ENCODE peak calls at places on chromosome 16, in nine cellular contexts. V, X, H, G, A, O, J, I and P are unnamed samples. For H3K4me1 and H3K36me3, the result is how much of the 10 kb centered on the place peaks cover.

GRCh38 chr16:82092711-82093110 is 57.7 kb downstream of the HSD17B2 start:
- DNase-seq in G (no peak), X (no peak), O (no peak), J (no peak), V (no peak), H (no peak), I (no peak), A (no peak), P (no peak)

GRCh38 chr16:72429566-72430160 is 257.7 kb upstream of the PMFBP1 start:
- DNase-seq in H (no peak), A (no peak), I (no peak), X (no peak), V (no peak), J (no peak), O (no peak), G (no peak), P (no peak)

GRCh38 chr16:53837421-53837820 is 133.5 kb downstream of the FTO start:
- DNase-seq in A (no peak), I (no peak), V (no peak), G (no peak), H (no peak), O (no peak), X (no peak), J (no peak), P (no peak)

GRCh38 chr16:71358464-71359031 is at the start of gene CALB2:
- DNase-seq in J (peak), H (no peak), I (peak), A (peak), X (peak), V (peak), O (peak), G (peak), P (peak)

GRCh38 chr16:15576960-15577958 is 65.7 kb downstream of the MARF1 start:
- DNase-seq in O (peak), V (no peak), J (peak), H (no peak), G (no peak), X (no peak), I (no peak), A (no peak), P (no peak)

GRCh38 chr16:71288570-71288889 is 672 bp downstream of the CMTR2 start:
- DNase-seq in A (peak), J (no peak), O (no peak), X (no peak), I (no peak), G (no peak), V (no peak), H (no peak), P (no peak)

GRCh38 chr16:13439766-13440165 is 480.2 kb upstream of the ERCC4 start:
- DNase-seq in J (no peak), H (no peak), X (no peak), A (peak), V (no peak), G (no peak), I (no peak), O (no peak), P (no peak)

GRCh38 chr16:19785512-19786130 is 67.5 kb downstream of the IQCK start:
- DNase-seq in J (no peak), V (no peak), A (no peak), H (no peak), I (no peak), O (no peak), X (no peak), G (no peak), P (no peak)

GRCh38 chr16:10558746-10559641 is 21.4 kb downstream of the EMP2 start:
- DNase-seq in V (no peak), A (no peak), J (peak), X (no peak), H (no peak), G (no peak), O (peak), I (no peak), P (peak)

GRCh38 chr16:65842067-65842466 is 524.4 kb upstream of the CDH5 start:
- DNase-seq in A (no peak), H (no peak), O (no peak), X (no peak), G (no peak), V (no peak), I (no peak), J (no peak), P (no peak)

GRCh38 chr16:89002851-89003830 is 26.1 kb upstream of the CBFA2T3 start:
- DNase-seq in X (no peak), J (no peak), A (no peak), H (no peak), G (no peak), V (no peak), O (no peak), I (no peak), P (peak)

GRCh38 chr16:23511731-23512130 is 1.4 kb upstream of the GGA2 start:
- DNase-seq in J (no peak), I (no peak), A (no peak), G (no peak), H (no peak), V (no peak), X (no peak), O (no peak), P (no peak)

GRCh38 chr16:23207485-23207884 is 24.9 kb downstream of the SCNN1G start:
- DNase-seq in G (no peak), A (no peak), J (no peak), H (no peak), X (no peak), O (no peak), I (no peak), V (no peak), P (no peak)

GRCh38 chr16:74107795-74108610 is 188.6 kb upstream of the PSMD7 start:
- DNase-seq in J (peak), G (no peak), H (peak), O (peak), A (peak), I (peak), V (peak), X (peak), P (no peak)

GRCh38 chr16:54817432-54817831 is 113.2 kb upstream of the IRX5 start:
- DNase-seq in X (no peak), J (no peak), V (peak), H (no peak), A (no peak), O (peak), G (no peak), I (peak), P (no peak)

GRCh38 chr16:58339452-58339938 is 44.7 kb upstream of the PRSS54 start:
- DNase-seq in G (no peak), X (no peak), H (no peak), A (no peak), V (no peak), I (peak), J (no peak), O (no peak), P (no peak)

GRCh38 chr16:48361540-48361939 is 23.7 kb downstream of the SIAH1 start:
- DNase-seq in I (no peak), A (no peak), J (no peak), X (no peak), O (no peak), V (no peak), G (no peak), H (no peak), P (no peak)

GRCh38 chr16:18958621-18959578 is 24.8 kb upstream of the TMC7 start:
- DNase-seq in V (no peak), H (no peak), O (no peak), A (peak), I (no peak), X (no peak), G (no peak), J (no peak), P (no peak)

GRCh38 chr16:68564367-68564985 is 25.4 kb downstream of the ZFP90 start:
- DNase-seq in J (no peak), G (no peak), O (no peak), I (peak), V (no peak), X (no peak), H (no peak), A (no peak), P (no peak)

GRCh38 chr16:23319861-23320615 is 17.9 kb downstream of the SCNN1B start:
- DNase-seq in H (no peak), O (no peak), X (no peak), I (no peak), G (no peak), V (no peak), J (no peak), A (no peak), P (no peak)

GRCh38 chr16:53792161-53792951 is 88.4 kb downstream of the FTO start:
- DNase-seq in O (no peak), H (no peak), I (no peak), J (no peak), A (no peak), X (no peak), V (no peak), G (no peak), P (no peak)

GRCh38 chr16:28880589-28880915 is 2.3 kb downstream of the ATP2A1 start:
- DNase-seq in H (no peak), G (no peak), X (no peak), V (no peak), J (no peak), O (no peak), I (no peak), A (no peak), P (no peak)
- H3K4me3 ChIP-seq in H (peak), G (peak), X (no peak), V (no peak), J (no peak), O (peak), I (peak), A (no peak), P (no peak)

DNA sequence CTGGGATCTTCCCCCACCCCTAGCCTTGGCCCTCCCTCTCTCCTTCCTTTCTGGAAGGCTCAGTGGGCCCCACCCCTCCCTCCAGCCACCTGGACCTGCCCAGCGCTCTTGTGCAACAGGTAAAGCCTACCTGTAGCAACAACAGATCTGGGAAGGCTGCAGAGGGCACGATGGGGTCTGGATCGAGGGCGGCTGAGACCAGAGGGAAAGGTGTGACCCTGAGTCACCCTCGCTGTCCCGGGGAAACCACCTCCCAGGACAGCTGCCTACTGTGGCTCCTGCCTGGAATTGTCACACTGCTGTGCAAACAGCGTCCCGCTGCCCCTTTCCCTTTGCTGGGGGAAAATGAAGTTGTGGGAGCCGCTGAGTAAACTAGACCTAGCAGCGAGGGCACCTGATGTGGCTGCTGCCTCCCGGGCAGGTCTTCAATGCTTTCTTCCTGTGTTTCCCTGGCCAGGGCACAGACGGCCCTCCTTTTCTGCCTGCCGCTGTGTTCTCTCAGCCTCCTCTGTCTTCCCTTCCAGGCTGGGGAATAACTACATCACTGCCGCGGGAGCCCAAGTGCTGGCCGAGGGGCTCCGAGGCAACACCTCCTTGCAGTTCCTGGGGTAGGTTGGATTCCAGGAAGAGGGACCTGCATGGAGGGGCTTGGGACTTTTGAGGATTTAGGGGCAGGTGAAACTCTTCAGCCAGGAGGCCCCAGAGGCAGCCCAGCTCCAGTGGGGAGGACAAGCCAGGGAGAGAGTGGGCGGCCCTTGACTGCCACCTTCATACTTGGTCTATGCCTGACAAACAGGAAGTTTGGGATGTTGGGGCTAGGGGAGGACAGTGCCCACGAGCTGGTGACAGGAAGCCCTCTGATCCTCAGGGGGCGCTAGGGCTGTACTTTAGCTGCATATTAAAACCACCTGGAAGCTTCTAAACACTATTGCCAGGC is 22.2 kb upstream of the CYLD start:
- DNase-seq in I (peak), O (peak), X (no peak), G (no peak), J (peak), A (peak), V (no peak), H (no peak), P (no peak)
- H3K4me1 ChIP-seq in I (under half), O (under half), X (under half), G (under half), J (under half), A (under half), V (under half), H (under half), P (under half)

GRCh38 chr16:30482366-30482765 is 9.8 kb downstream of the ITGAL start:
- DNase-seq in V (no peak), G (no peak), I (peak), J (no peak), X (no peak), H (no peak), O (no peak), A (no peak), P (no peak)

GRCh38 chr16:30485818-30486436 is 13.4 kb downstream of the ITGAL start:
- DNase-seq in V (no peak), I (no peak), G (no peak), A (no peak), O (no peak), J (no peak), H (no peak), X (no peak), P (no peak)

GRCh38 chr16:30490210-30490609 is 17.7 kb downstream of the ITGAL start:
- DNase-seq in G (no peak), H (no peak), J (peak), A (no peak), O (no peak), X (no peak), V (no peak), I (no peak), P (no peak)

GRCh38 chr16:30488764-30489595 is 16.4 kb downstream of the ITGAL start:
- DNase-seq in I (peak), G (no peak), J (no peak), V (no peak), X (no peak), A (no peak), O (no peak), H (no peak), P (peak)

GRCh38 chr16:30484887-30485286 is 12.3 kb downstream of the ITGAL start:
- DNase-seq in X (no peak), I (no peak), V (no peak), H (no peak), G (no peak), J (no peak), A (no peak), O (no peak), P (no peak)
- H3K36me3 ChIP-seq in X (under half), I (under half), V (under half), H (under half), G (half or more), J (under half), A (under half), O (under half), P (under half)

DNA sequence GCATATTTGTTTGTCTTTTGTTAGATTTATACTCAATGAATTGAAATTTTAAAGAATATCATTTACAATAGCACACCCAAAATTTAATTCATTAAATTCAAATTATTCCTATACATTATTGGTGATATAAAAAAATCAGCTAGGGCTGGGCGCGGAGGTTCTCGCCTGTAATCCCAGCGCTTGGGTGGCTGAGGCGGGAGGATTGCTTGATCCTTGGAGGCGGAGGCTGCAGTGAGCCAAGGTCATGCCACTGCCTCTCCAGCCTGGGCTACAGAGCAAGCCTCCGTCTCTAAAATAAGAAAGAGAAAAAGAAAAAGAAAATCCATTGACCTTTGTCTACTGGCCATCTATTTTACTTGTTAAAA is 4.5 kb upstream of the PRDM7 start:
- DNase-seq in I (no peak), H (no peak), G (no peak), X (no peak), V (no peak), O (no peak), A (no peak), J (no peak), P (no peak)
- H3K4me3 ChIP-seq in I (peak), H (no peak), G (no peak), X (no peak), V (peak), O (no peak), A (no peak), J (no peak), P (no peak)

GRCh38 chr16:26316683-26317464 is 625.1 kb downstream of the HS3ST4 start:
- DNase-seq in V (no peak), X (peak), H (no peak), O (no peak), I (peak), G (no peak), A (peak), J (no peak), P (no peak)
- H3K4me1 ChIP-seq in V (under half), X (under half), H (under half), O (under half), I (under half), G (under half), A (under half), J (under half), P (under half)

DNA sequence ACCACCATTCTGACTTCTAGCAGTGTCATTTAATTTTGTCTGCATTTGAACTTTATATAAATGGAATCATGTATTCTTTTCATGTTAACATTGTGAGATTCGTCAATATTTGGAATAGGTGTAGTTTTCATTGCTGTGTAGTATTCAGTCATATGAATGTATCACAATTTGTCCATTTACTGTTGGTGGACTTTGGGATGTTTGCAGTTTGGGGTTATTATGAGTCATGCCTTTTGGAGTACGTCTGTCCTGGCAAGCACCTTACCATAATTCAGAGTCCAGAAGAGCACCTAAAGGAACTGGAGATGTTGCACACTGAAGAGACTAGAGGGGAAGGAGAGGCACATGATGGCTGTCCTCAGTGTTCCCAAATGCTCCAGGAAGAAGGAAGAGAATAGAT is 3.1 kb upstream of the PHKG2 start:
- DNase-seq in X (no peak), V (no peak), I (no peak), H (no peak), G (no peak), O (no peak), J (no peak), A (no peak), P (no peak)
- H3K36me3 ChIP-seq in X (half or more), V (under half), I (under half), H (under half), G (under half), O (under half), J (under half), A (under half), P (under half)

DNA sequence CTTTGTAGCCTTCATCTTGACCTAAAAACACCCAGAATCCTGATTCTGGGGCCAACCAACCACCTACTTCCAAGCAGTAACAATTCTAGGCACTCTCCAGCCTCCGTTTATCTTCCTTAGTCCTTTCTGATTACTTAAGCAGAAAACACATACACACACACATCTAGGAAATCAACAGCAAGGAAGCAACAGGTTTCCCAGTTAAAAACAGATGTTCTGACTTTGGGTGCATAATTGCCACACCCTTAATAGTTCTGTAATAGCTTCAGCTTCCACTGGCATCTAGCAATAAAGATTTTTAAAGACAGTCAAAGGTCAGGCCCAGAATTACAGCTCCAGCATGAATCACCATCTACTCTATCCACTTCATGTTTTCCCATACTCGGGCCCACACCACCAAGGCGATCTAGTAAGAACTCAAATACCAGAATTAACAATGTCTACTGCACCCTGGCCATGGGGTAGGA is 2.6 kb downstream of the ARHGAP17 start:
- DNase-seq in V (no peak), H (no peak), I (no peak), O (no peak), J (no peak), G (no peak), X (no peak), A (peak), P (no peak)
- H3K4me3 ChIP-seq in V (no peak), H (peak), I (no peak), O (peak), J (no peak), G (no peak), X (no peak), A (no peak), P (no peak)

GRCh38 chr16:2159052-2159838 is 3.7 kb downstream of the TRAF7 start:
- DNase-seq in G (no peak), J (no peak), I (no peak), O (peak), A (no peak), H (no peak), X (no peak), V (no peak), P (peak)
- H3K4me1 ChIP-seq in G (under half), J (under half), I (under half), O (half or more), A (under half), H (under half), X (under half), V (under half), P (under half)

GRCh38 chr16:2061526-2061925 is 13.7 kb downstream of the TSC2 start:
- DNase-seq in O (no peak), V (no peak), X (no peak), A (no peak), I (no peak), G (no peak), H (no peak), J (no peak), P (no peak)

GRCh38 chr16:2062801-2063200 is 15.0 kb downstream of the TSC2 start:
- DNase-seq in G (no peak), I (no peak), H (no peak), V (no peak), X (no peak), J (no peak), A (no peak), O (no peak), P (no peak)

GRCh38 chr16:2063861-2064260 is 16.1 kb downstream of the TSC2 start:
- DNase-seq in X (no peak), O (no peak), G (no peak), A (no peak), H (no peak), J (no peak), I (no peak), V (no peak), P (no peak)

GRCh38 chr16:2064368-2064945 is 16.7 kb downstream of the TSC2 start:
- DNase-seq in O (no peak), J (no peak), X (no peak), H (no peak), G (no peak), I (no peak), A (no peak), V (no peak), P (no peak)

GRCh38 chr16:2066139-2066538 is 18.4 kb downstream of the TSC2 start:
- DNase-seq in A (no peak), O (no peak), V (no peak), X (no peak), H (no peak), J (no peak), G (no peak), I (no peak), P (no peak)
- H3K36me3 ChIP-seq in A (under half), O (half or more), V (under half), X (half or more), H (under half), J (under half), G (under half), I (under half), P (under half)